ENCODE peak calls at places on chromosomes 11 and 22, in seven cellular contexts. B is HFFc6, V is thoracic aorta, S is omental fat pad, F is AG09309, X is transverse colon, W is AG09319. Z is an unnamed sample.

GRCh38 chr11:76212086-76213035 is 6.1 kb upstream of the WNT11 start:
- DNase-seq in B (no peak), V (no peak), S (no peak), F (no peak), X (no peak), W (no peak), Z (no peak)

GRCh38 chr11:31825453-31826391 is 14.6 kb upstream of the PAX6 start:
- DNase-seq in B (no peak), V (no peak), S (no peak), F (no peak), X (no peak), W (no peak), Z (no peak)

GRCh38 chr11:60457576-60457975 is 1.9 kb downstream of the MS4A1 start:
- DNase-seq in B (no peak), V (no peak), S (no peak), F (no peak), X (no peak), W (no peak), Z (no peak)

GRCh38 chr22:17773606-17774205 is 563 bp downstream of the BID start:
- DNase-seq in B (no peak), V (no peak), S (no peak), F (no peak), X (peak), W (no peak), Z (no peak)

GRCh38 chr11:60989108-60989650 is 17.7 kb downstream of the CD6 start:
- DNase-seq in B (no peak), V (no peak), S (no peak), F (no peak), X (no peak), W (no peak), Z (no peak)

GRCh38 chr22:24503137-24503850 is 8.2 kb downstream of the UPB1 start:
- DNase-seq in B (peak), V (no peak), S (peak), F (no peak), X (peak), W (no peak), Z (no peak)

GRCh38 chr22:36737776-36738175 is 34.2 kb upstream of the CACNG2 start:
- DNase-seq in B (no peak), V (no peak), S (no peak), F (no peak), X (peak), W (no peak), Z (peak)

GRCh38 chr22:36981247-36981775 is 37.9 kb downstream of the TST start:
- DNase-seq in B (no peak), V (no peak), S (no peak), F (no peak), X (no peak), W (no peak), Z (no peak)

GRCh38 chr11:102760355-102761035 is 19.9 kb downstream of the MMP10 start:
- DNase-seq in B (peak), V (no peak), S (no peak), F (peak), X (no peak), W (peak), Z (no peak)

GRCh38 chr11:108693852-108694251 is 29.0 kb downstream of the DDX10 start:
- DNase-seq in B (peak), V (no peak), S (no peak), F (no peak), X (no peak), W (no peak), Z (no peak)

GRCh38 chr11:35260342-35260985 is 121.5 kb downstream of the CD44 start:
- DNase-seq in B (peak), V (no peak), S (no peak), F (peak), X (no peak), W (peak), Z (no peak)

GRCh38 chr11:19342036-19342435 is 101.3 kb upstream of the E2F8 start:
- DNase-seq in B (no peak), V (no peak), S (no peak), F (no peak), X (no peak), W (no peak), Z (no peak)

GRCh38 chr11:71164186-71164585 is 88.2 kb downstream of the SHANK2 start:
- DNase-seq in B (no peak), V (no peak), S (no peak), F (no peak), X (no peak), W (no peak), Z (no peak)

GRCh38 chr11:129785383-129786111 is 30.1 kb upstream of the TMEM45B start:
- DNase-seq in B (no peak), V (no peak), S (no peak), F (no peak), X (no peak), W (no peak), Z (no peak)

GRCh38 chr11:80595011-80595410 is 1154.2 kb upstream of the TENM4 start:
- DNase-seq in B (no peak), V (no peak), S (no peak), F (no peak), X (no peak), W (no peak), Z (no peak)

GRCh38 chr22:48536691-48537591 is 1290.7 kb downstream of the BRD1 start:
- DNase-seq in B (no peak), V (peak), S (no peak), F (no peak), X (no peak), W (no peak), Z (no peak)

GRCh38 chr11:111069076-111069475 is 176.4 kb upstream of the POU2AF2 start:
- DNase-seq in B (peak), V (no peak), S (no peak), F (no peak), X (no peak), W (peak), Z (no peak)

GRCh38 chr11:90434858-90435257 is 212.0 kb upstream of the CHORDC1 start:
- DNase-seq in B (no peak), V (no peak), S (no peak), F (no peak), X (no peak), W (no peak), Z (no peak)

GRCh38 chr11:70303070-70303469 is 32.6 kb downstream of the PPFIA1 start:
- DNase-seq in B (no peak), V (no peak), S (no peak), F (peak), X (no peak), W (peak), Z (no peak)

GRCh38 chr22:20641919-20642579 is 131.9 kb upstream of the SERPIND1 start:
- DNase-seq in B (no peak), V (no peak), S (no peak), F (no peak), X (no peak), W (no peak), Z (no peak)

GRCh38 chr11:95790933-95791247 is 592 bp downstream of the CEP57 start:
- DNase-seq in B (peak), V (peak), S (peak), F (no peak), X (peak), W (no peak), Z (peak)

GRCh38 chr22:21632237-21632895 is at the start of gene CCDC116:
- DNase-seq in B (no peak), V (no peak), S (no peak), F (no peak), X (peak), W (no peak), Z (no peak)

GRCh38 chr11:14370496-14370895 is 11.5 kb upstream of the RRAS2 start:
- DNase-seq in B (no peak), V (no peak), S (no peak), F (no peak), X (no peak), W (no peak), Z (no peak)

GRCh38 chr11:86491048-86491447 is 116.4 kb downstream of the CCDC81 start:
- DNase-seq in B (no peak), V (no peak), S (no peak), F (no peak), X (no peak), W (no peak), Z (no peak)

GRCh38 chr11:86497310-86497709 is 122.6 kb downstream of the CCDC81 start:
- DNase-seq in B (no peak), V (no peak), S (no peak), F (no peak), X (no peak), W (no peak), Z (no peak)

GRCh38 chr11:86492370-86493030 is 117.8 kb downstream of the CCDC81 start:
- DNase-seq in B (no peak), V (no peak), S (no peak), F (no peak), X (no peak), W (no peak), Z (no peak)

GRCh38 chr11:86497836-86498235 is 123.1 kb downstream of the CCDC81 start:
- DNase-seq in B (no peak), V (no peak), S (no peak), F (no peak), X (no peak), W (no peak), Z (no peak)

GRCh38 chr11:86495341-86495740 is 120.7 kb downstream of the CCDC81 start:
- DNase-seq in B (no peak), V (no peak), S (no peak), F (no peak), X (no peak), W (no peak), Z (no peak)
- TF ChIP-seq CTCF in B (no peak), V (no peak), S (no peak), F (no peak), X (no peak), W (no peak), Z (no peak)

GRCh38 chr11:79086056-79086455 is 354.8 kb downstream of the TENM4 start:
- DNase-seq in B (no peak), V (no peak), S (no peak), F (no peak), X (no peak), W (no peak), Z (no peak)

GRCh38 chr11:79087238-79087956 is 353.4 kb downstream of the TENM4 start:
- DNase-seq in B (peak), V (no peak), S (no peak), F (peak), X (no peak), W (no peak), Z (no peak)

GRCh38 chr11:79088967-79089366 is 351.9 kb downstream of the TENM4 start:
- DNase-seq in B (no peak), V (no peak), S (no peak), F (no peak), X (no peak), W (no peak), Z (no peak)

GRCh38 chr11:79090191-79090590 is 350.6 kb downstream of the TENM4 start:
- DNase-seq in B (no peak), V (no peak), S (no peak), F (no peak), X (no peak), W (no peak), Z (no peak)

DNA sequence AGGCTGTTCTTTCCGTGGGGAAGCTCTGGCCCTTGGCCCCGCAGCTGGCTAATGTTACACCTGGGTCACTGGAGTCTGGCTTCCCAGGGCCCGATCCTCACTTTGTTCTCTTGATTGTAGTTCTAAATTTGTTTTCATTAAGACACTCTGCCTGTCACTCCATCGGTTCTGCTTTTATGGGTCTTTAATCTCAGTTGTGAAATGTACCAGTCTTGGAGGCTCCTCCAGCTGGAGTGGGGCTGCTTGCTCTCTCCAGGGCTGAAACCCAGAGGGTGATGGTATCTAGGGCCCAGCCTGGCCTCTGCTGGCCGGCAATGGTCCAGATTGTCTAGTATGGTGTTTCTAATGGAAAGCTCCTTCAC is 352.9 kb downstream of the TENM4 start:
- DNase-seq in B (no peak), V (no peak), S (no peak), F (no peak), X (no peak), W (no peak), Z (no peak)
- TF ChIP-seq CTCF in B (no peak), V (no peak), S (no peak), F (peak), X (no peak), W (no peak), Z (no peak)

GRCh38 chr11:2929511-2929879 is 275 bp upstream of the PHLDA2 start:
- DNase-seq in B (peak), V (peak), S (peak), F (no peak), X (peak), W (no peak), Z (no peak)

GRCh38 chr11:2928605-2929510 is at the start of gene PHLDA2:
- DNase-seq in B (peak), V (no peak), S (no peak), F (no peak), X (peak), W (peak), Z (no peak)

GRCh38 chr11:2930705-2931415 is 1.6 kb upstream of the PHLDA2 start:
- DNase-seq in B (peak), V (no peak), S (no peak), F (no peak), X (peak), W (no peak), Z (peak)

GRCh38 chr11:2931416-2931746 is 2.2 kb upstream of the PHLDA2 start:
- DNase-seq in B (no peak), V (no peak), S (no peak), F (no peak), X (no peak), W (no peak), Z (no peak)

GRCh38 chr11:2929880-2930704 is 872 bp upstream of the PHLDA2 start:
- DNase-seq in B (peak), V (no peak), S (peak), F (no peak), X (peak), W (no peak), Z (no peak)
- TF ChIP-seq CTCF in B (no peak), V (no peak), S (no peak), F (peak), X (no peak), W (peak), Z (peak)

GRCh38 chr11:117220999-117221774 is 10.7 kb downstream of the PCSK7 start:
- DNase-seq in B (no peak), V (no peak), S (no peak), F (no peak), X (peak), W (no peak), Z (no peak)

GRCh38 chr11:117220568-117220967 is 11.3 kb downstream of the PCSK7 start:
- DNase-seq in B (no peak), V (peak), S (peak), F (no peak), X (no peak), W (no peak), Z (no peak)

GRCh38 chr11:117222991-117223740 is 8.7 kb downstream of the PCSK7 start:
- DNase-seq in B (no peak), V (no peak), S (peak), F (no peak), X (no peak), W (no peak), Z (no peak)

GRCh38 chr11:117219995-117220394 is 11.9 kb downstream of the PCSK7 start:
- DNase-seq in B (no peak), V (no peak), S (peak), F (no peak), X (no peak), W (no peak), Z (no peak)

GRCh38 chr11:117221775-117222517 is 9.9 kb downstream of the PCSK7 start:
- DNase-seq in B (peak), V (no peak), S (peak), F (no peak), X (peak), W (no peak), Z (no peak)
- TF ChIP-seq CTCF in B (peak), V (no peak), S (no peak), F (peak), X (no peak), W (peak), Z (no peak)

DNA sequence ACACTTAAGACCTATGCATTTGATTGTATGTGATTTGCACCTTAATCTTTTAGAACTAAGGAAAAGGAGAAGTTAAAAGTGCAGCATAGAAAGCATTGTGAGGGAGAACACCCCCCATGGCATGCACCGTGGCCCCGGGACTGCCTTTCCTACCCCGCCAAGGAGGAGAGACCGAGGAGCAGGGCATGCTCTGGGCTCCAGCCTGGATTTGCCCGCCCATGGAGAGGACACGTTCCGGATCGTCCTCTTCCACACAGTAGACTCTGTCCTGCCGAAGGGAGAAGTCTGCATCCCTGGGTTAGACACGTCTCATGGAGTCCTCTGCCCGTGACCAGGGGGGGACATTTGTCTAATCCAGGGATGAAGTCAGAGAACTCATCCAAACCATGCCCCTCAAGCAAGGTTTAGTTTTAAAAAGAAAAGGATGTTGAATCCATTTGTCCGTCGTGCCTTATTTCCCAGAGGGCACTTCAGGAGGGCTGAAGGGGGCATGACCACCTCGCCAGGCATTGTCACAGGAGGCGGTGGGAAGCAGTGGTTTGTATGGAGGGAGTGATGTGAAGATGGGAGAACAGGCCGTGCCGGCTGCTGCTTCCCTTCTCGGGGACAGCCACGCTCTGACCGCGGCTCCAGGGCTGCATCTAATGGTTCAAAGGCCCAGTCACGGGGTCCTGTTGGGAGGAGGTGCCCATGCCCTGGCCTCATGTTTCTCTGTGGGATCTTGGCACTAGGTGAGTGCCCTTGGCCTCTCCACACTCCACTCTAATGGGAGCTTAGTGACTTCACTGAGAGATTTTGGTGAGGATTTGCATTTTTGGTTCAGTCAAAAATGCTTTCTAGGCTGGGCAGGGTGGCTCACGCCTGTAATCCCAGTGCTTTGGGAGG is 66.2 kb upstream of the GAL start:
- DNase-seq in B (no peak), V (no peak), S (no peak), F (no peak), X (no peak), W (no peak), Z (no peak)
- TF ChIP-seq CTCF in B (no peak), V (no peak), S (no peak), F (no peak), X (no peak), W (no peak), Z (no peak)

GRCh38 chr11:132632641-132633124 is 899.6 kb downstream of the OPCML start:
- DNase-seq in B (peak), V (no peak), S (no peak), F (peak), X (no peak), W (peak), Z (no peak)
- TF ChIP-seq CTCF in B (no peak), V (no peak), S (no peak), F (no peak), X (no peak), W (no peak), Z (no peak)

GRCh38 chr11:64269380-64270234 is 14.9 kb downstream of the BAD start:
- DNase-seq in B (peak), V (peak), S (peak), F (peak), X (peak), W (peak), Z (peak)
- TF ChIP-seq CTCF in B (peak), V (no peak), S (no peak), F (no peak), X (peak), W (no peak), Z (no peak)

GRCh38 chr11:97092823-97093222 is 703.0 kb downstream of the JRKL start:
- DNase-seq in B (no peak), V (no peak), S (no peak), F (no peak), X (no peak), W (no peak), Z (no peak)
- TF ChIP-seq CTCF in B (no peak), V (no peak), S (no peak), F (no peak), X (no peak), W (no peak), Z (no peak)

DNA sequence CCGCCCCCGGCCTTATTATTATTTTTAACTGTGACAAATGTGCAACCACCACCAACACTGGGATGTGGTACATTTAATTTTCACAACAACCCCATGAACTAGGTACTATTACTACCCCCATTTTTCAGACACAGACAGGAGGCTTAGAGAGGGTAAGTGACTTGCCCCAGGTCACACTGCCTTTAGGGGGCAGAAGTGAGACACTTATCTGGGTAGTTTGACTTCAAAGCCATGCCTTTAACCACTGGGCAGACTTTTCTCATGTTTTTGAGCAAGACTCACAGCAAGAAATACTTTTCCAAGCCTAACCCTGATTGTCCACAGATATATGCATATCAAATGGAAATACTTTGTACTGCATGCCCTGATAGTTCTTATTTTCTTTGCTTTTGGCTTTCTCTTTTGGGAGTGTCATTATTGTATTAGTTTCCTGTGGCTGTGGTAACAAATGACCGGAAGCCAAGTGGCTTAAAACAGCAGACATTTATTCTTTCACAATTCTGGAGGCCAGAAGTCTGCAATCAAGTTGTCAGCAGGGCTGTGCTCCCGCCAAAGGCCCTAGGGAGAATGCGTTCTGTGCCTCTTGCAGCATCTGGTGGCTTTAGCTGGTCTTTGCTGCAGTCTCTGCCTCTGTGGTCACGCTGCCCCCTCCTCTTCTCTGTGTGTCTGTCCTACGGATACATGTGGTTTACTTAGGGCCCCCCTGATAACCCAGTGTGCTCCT is 110.8 kb downstream of the GRIK4 start:
- DNase-seq in B (no peak), V (no peak), S (no peak), F (no peak), X (no peak), W (no peak), Z (no peak)
- TF ChIP-seq CTCF in B (peak), V (no peak), S (no peak), F (no peak), X (no peak), W (no peak), Z (no peak)

Z was measured in mesothelial cell of epicardium.